ENCODE peak calls at places on chromosomes 13 and 19, in five cellular contexts. One of them, this sample, is unnamed.

GRCh38 chr13:46571189-46571901 is 18.4 kb downstream of the LRCH1 start:
- DNase-seq in esophagus squamous epithelium: no peak
- DNase-seq in activated gamma-delta T cell treated with anti-CD3 and anti-CD28 coated beads, Interleukin-2, amount 50 U/mL, for 16 hours: no peak
- DNase-seq in tibial artery: no peak
- DNase-seq in heart left ventricle: no peak
- DNase-seq in this sample: no peak

GRCh38 chr13:26168835-26169234 is 53.3 kb downstream of the RNF6 start:
- DNase-seq in esophagus squamous epithelium: no peak
- DNase-seq in activated gamma-delta T cell treated with anti-CD3 and anti-CD28 coated beads, Interleukin-2, amount 50 U/mL, for 16 hours: no peak
- DNase-seq in tibial artery: no peak
- DNase-seq in heart left ventricle: no peak
- DNase-seq in this sample: no peak

GRCh38 chr19:12994701-12995595 is at the start of gene NFIX:
- DNase-seq in esophagus squamous epithelium: no peak
- DNase-seq in activated gamma-delta T cell treated with anti-CD3 and anti-CD28 coated beads, Interleukin-2, amount 50 U/mL, for 16 hours: peak
- DNase-seq in tibial artery: peak
- DNase-seq in heart left ventricle: peak
- DNase-seq in this sample: peak

GRCh38 chr13:110629735-110630134 is 14.4 kb downstream of the NAXD start:
- DNase-seq in esophagus squamous epithelium: no peak
- DNase-seq in activated gamma-delta T cell treated with anti-CD3 and anti-CD28 coated beads, Interleukin-2, amount 50 U/mL, for 16 hours: no peak
- DNase-seq in tibial artery: no peak
- DNase-seq in heart left ventricle: no peak
- DNase-seq in this sample: no peak

GRCh38 chr13:97344250-97345175 is 89.5 kb upstream of the RAP2A start:
- DNase-seq in esophagus squamous epithelium: no peak
- DNase-seq in activated gamma-delta T cell treated with anti-CD3 and anti-CD28 coated beads, Interleukin-2, amount 50 U/mL, for 16 hours: peak
- DNase-seq in tibial artery: peak
- DNase-seq in heart left ventricle: peak
- DNase-seq in this sample: peak

GRCh38 chr19:33005440-33005839 is 33.4 kb downstream of the FAAP24 start:
- DNase-seq in esophagus squamous epithelium: no peak
- DNase-seq in activated gamma-delta T cell treated with anti-CD3 and anti-CD28 coated beads, Interleukin-2, amount 50 U/mL, for 16 hours: no peak
- DNase-seq in tibial artery: no peak
- DNase-seq in heart left ventricle: no peak
- DNase-seq in this sample: no peak

GRCh38 chr19:7435602-7436001 is 53.2 kb downstream of the PEX11G start:
- DNase-seq in esophagus squamous epithelium: no peak
- DNase-seq in activated gamma-delta T cell treated with anti-CD3 and anti-CD28 coated beads, Interleukin-2, amount 50 U/mL, for 16 hours: no peak
- DNase-seq in tibial artery: no peak
- DNase-seq in heart left ventricle: no peak
- DNase-seq in this sample: no peak

GRCh38 chr13:109665781-109666249 is 120.6 kb downstream of the IRS2 start:
- DNase-seq in esophagus squamous epithelium: no peak
- DNase-seq in activated gamma-delta T cell treated with anti-CD3 and anti-CD28 coated beads, Interleukin-2, amount 50 U/mL, for 16 hours: no peak
- DNase-seq in tibial artery: no peak
- DNase-seq in heart left ventricle: no peak
- DNase-seq in this sample: no peak

GRCh38 chr13:27728271-27728670 is 64.0 kb upstream of the GSX1 start:
- DNase-seq in esophagus squamous epithelium: no peak
- DNase-seq in activated gamma-delta T cell treated with anti-CD3 and anti-CD28 coated beads, Interleukin-2, amount 50 U/mL, for 16 hours: no peak
- DNase-seq in tibial artery: no peak
- DNase-seq in heart left ventricle: no peak
- DNase-seq in this sample: no peak

GRCh38 chr13:40483601-40484000 is 182.8 kb downstream of the FOXO1 start:
- DNase-seq in esophagus squamous epithelium: no peak
- DNase-seq in activated gamma-delta T cell treated with anti-CD3 and anti-CD28 coated beads, Interleukin-2, amount 50 U/mL, for 16 hours: no peak
- DNase-seq in tibial artery: no peak
- DNase-seq in heart left ventricle: peak
- DNase-seq in this sample: no peak

GRCh38 chr13:22486490-22486889 is 694.3 kb upstream of the SGCG start:
- DNase-seq in esophagus squamous epithelium: no peak
- DNase-seq in activated gamma-delta T cell treated with anti-CD3 and anti-CD28 coated beads, Interleukin-2, amount 50 U/mL, for 16 hours: no peak
- DNase-seq in tibial artery: no peak
- DNase-seq in heart left ventricle: no peak
- DNase-seq in this sample: no peak

GRCh38 chr19:29841209-29841558 is 29.4 kb downstream of the CCNE1 start:
- DNase-seq in esophagus squamous epithelium: no peak
- DNase-seq in activated gamma-delta T cell treated with anti-CD3 and anti-CD28 coated beads, Interleukin-2, amount 50 U/mL, for 16 hours: no peak
- DNase-seq in tibial artery: no peak
- DNase-seq in heart left ventricle: no peak
- DNase-seq in this sample: peak

GRCh38 chr13:51346397-51346796 is 6.9 kb downstream of the SERPINE3 start:
- DNase-seq in esophagus squamous epithelium: no peak
- DNase-seq in activated gamma-delta T cell treated with anti-CD3 and anti-CD28 coated beads, Interleukin-2, amount 50 U/mL, for 16 hours: no peak
- DNase-seq in tibial artery: no peak
- DNase-seq in heart left ventricle: no peak
- DNase-seq in this sample: no peak

GRCh38 chr13:45630791-45631190 is 15.3 kb upstream of the ERICH6B start:
- DNase-seq in esophagus squamous epithelium: no peak
- DNase-seq in activated gamma-delta T cell treated with anti-CD3 and anti-CD28 coated beads, Interleukin-2, amount 50 U/mL, for 16 hours: no peak
- DNase-seq in tibial artery: no peak
- DNase-seq in heart left ventricle: no peak
- DNase-seq in this sample: no peak

GRCh38 chr19:42634409-42635232 is 39.9 kb upstream of the CEACAM8 start:
- DNase-seq in esophagus squamous epithelium: no peak
- DNase-seq in activated gamma-delta T cell treated with anti-CD3 and anti-CD28 coated beads, Interleukin-2, amount 50 U/mL, for 16 hours: peak
- DNase-seq in tibial artery: no peak
- DNase-seq in heart left ventricle: no peak
- DNase-seq in this sample: no peak

GRCh38 chr13:110187501-110188161 is 119.3 kb downstream of the COL4A1 start:
- DNase-seq in esophagus squamous epithelium: no peak
- DNase-seq in activated gamma-delta T cell treated with anti-CD3 and anti-CD28 coated beads, Interleukin-2, amount 50 U/mL, for 16 hours: no peak
- DNase-seq in tibial artery: no peak
- DNase-seq in heart left ventricle: peak
- DNase-seq in this sample: no peak

GRCh38 chr19:54415208-54415900 is at the start of gene TTYH1:
- DNase-seq in esophagus squamous epithelium: no peak
- DNase-seq in activated gamma-delta T cell treated with anti-CD3 and anti-CD28 coated beads, Interleukin-2, amount 50 U/mL, for 16 hours: no peak
- DNase-seq in tibial artery: no peak
- DNase-seq in heart left ventricle: no peak
- DNase-seq in this sample: no peak

GRCh38 chr19:1168877-1169791 is 4.9 kb downstream of the SBNO2 start:
- DNase-seq in esophagus squamous epithelium: no peak
- DNase-seq in activated gamma-delta T cell treated with anti-CD3 and anti-CD28 coated beads, Interleukin-2, amount 50 U/mL, for 16 hours: no peak
- DNase-seq in tibial artery: no peak
- DNase-seq in heart left ventricle: no peak
- DNase-seq in this sample: no peak

GRCh38 chr13:111846396-111847174 is 220.4 kb upstream of the SOX1 start:
- DNase-seq in esophagus squamous epithelium: no peak
- DNase-seq in activated gamma-delta T cell treated with anti-CD3 and anti-CD28 coated beads, Interleukin-2, amount 50 U/mL, for 16 hours: no peak
- DNase-seq in tibial artery: no peak
- DNase-seq in heart left ventricle: no peak
- DNase-seq in this sample: no peak

GRCh38 chr13:22428188-22428828 is 752.5 kb upstream of the SGCG start:
- DNase-seq in esophagus squamous epithelium: no peak
- DNase-seq in activated gamma-delta T cell treated with anti-CD3 and anti-CD28 coated beads, Interleukin-2, amount 50 U/mL, for 16 hours: no peak
- DNase-seq in tibial artery: no peak
- DNase-seq in heart left ventricle: peak
- DNase-seq in this sample: no peak

GRCh38 chr13:113926951-113927660 is 46.8 kb downstream of the C13orf46 start:
- DNase-seq in esophagus squamous epithelium: no peak
- DNase-seq in activated gamma-delta T cell treated with anti-CD3 and anti-CD28 coated beads, Interleukin-2, amount 50 U/mL, for 16 hours: no peak
- DNase-seq in tibial artery: peak
- DNase-seq in heart left ventricle: no peak
- DNase-seq in this sample: peak

GRCh38 chr13:113001251-113002140 is 32.5 kb downstream of the MCF2L start:
- DNase-seq in esophagus squamous epithelium: no peak
- DNase-seq in activated gamma-delta T cell treated with anti-CD3 and anti-CD28 coated beads, Interleukin-2, amount 50 U/mL, for 16 hours: no peak
- DNase-seq in tibial artery: no peak
- DNase-seq in heart left ventricle: no peak
- DNase-seq in this sample: no peak

GRCh38 chr13:41643502-41643901 is 186.2 kb downstream of the RGCC start:
- DNase-seq in esophagus squamous epithelium: no peak
- DNase-seq in activated gamma-delta T cell treated with anti-CD3 and anti-CD28 coated beads, Interleukin-2, amount 50 U/mL, for 16 hours: no peak
- DNase-seq in tibial artery: no peak
- DNase-seq in heart left ventricle: no peak
- DNase-seq in this sample: no peak

GRCh38 chr13:30576528-30576927 is 41.2 kb upstream of the USPL1 start:
- DNase-seq in esophagus squamous epithelium: no peak
- DNase-seq in activated gamma-delta T cell treated with anti-CD3 and anti-CD28 coated beads, Interleukin-2, amount 50 U/mL, for 16 hours: peak
- DNase-seq in tibial artery: no peak
- DNase-seq in heart left ventricle: peak
- DNase-seq in this sample: no peak

GRCh38 chr19:1080360-1081161 is 13.6 kb downstream of the ARHGAP45 start:
- DNase-seq in esophagus squamous epithelium: no peak
- DNase-seq in activated gamma-delta T cell treated with anti-CD3 and anti-CD28 coated beads, Interleukin-2, amount 50 U/mL, for 16 hours: no peak
- DNase-seq in tibial artery: no peak
- DNase-seq in heart left ventricle: no peak
- DNase-seq in this sample: no peak

GRCh38 chr19:2044709-2045500 is 6.1 kb downstream of the MKNK2 start:
- DNase-seq in esophagus squamous epithelium: no peak
- DNase-seq in activated gamma-delta T cell treated with anti-CD3 and anti-CD28 coated beads, Interleukin-2, amount 50 U/mL, for 16 hours: no peak
- DNase-seq in tibial artery: no peak
- DNase-seq in heart left ventricle: no peak
- DNase-seq in this sample: no peak

GRCh38 chr19:44988896-44989563 is 12.2 kb upstream of the RELB start:
- DNase-seq in esophagus squamous epithelium: no peak
- DNase-seq in activated gamma-delta T cell treated with anti-CD3 and anti-CD28 coated beads, Interleukin-2, amount 50 U/mL, for 16 hours: peak
- DNase-seq in tibial artery: peak
- DNase-seq in heart left ventricle: peak
- DNase-seq in this sample: peak

GRCh38 chr13:36888645-36889044 is 31.4 kb downstream of the SMAD9 start:
- DNase-seq in esophagus squamous epithelium: no peak
- DNase-seq in activated gamma-delta T cell treated with anti-CD3 and anti-CD28 coated beads, Interleukin-2, amount 50 U/mL, for 16 hours: no peak
- DNase-seq in tibial artery: no peak
- DNase-seq in heart left ventricle: no peak
- DNase-seq in this sample: no peak

GRCh38 chr19:51407631-51408131 is 9.8 kb downstream of the SIGLEC10 start:
- DNase-seq in esophagus squamous epithelium: no peak
- DNase-seq in activated gamma-delta T cell treated with anti-CD3 and anti-CD28 coated beads, Interleukin-2, amount 50 U/mL, for 16 hours: no peak
- DNase-seq in tibial artery: no peak
- DNase-seq in heart left ventricle: no peak
- DNase-seq in this sample: no peak

GRCh38 chr13:98988277-98988676 is 10.4 kb upstream of the DOCK9 start:
- DNase-seq in esophagus squamous epithelium: no peak
- DNase-seq in activated gamma-delta T cell treated with anti-CD3 and anti-CD28 coated beads, Interleukin-2, amount 50 U/mL, for 16 hours: no peak
- DNase-seq in tibial artery: no peak
- DNase-seq in heart left ventricle: no peak
- DNase-seq in this sample: no peak